ENCODE peak calls at places on chromosomes 11 and 22, in nine cellular contexts. R, Q, P, J, N, K, S, I and E are unnamed samples.

GRCh38 chr22:47395481-47395880 is 633.0 kb downstream of the TBC1D22A start:
- DNase-seq in R (no peak), Q (no peak), P (no peak), J (peak; percentile 37), N (no peak), K (peak; percentile 55), S (peak; percentile 82), I (no peak), E (peak; percentile 27)

GRCh38 chr11:16897460-16898061 is 116.7 kb downstream of the PLEKHA7 start:
- DNase-seq in R (no peak), Q (no peak), P (no peak), J (no peak), N (no peak), K (no peak), S (no peak), I (no peak), E (no peak)

GRCh38 chr11:96049426-96049825 is 125.5 kb upstream of the MTMR2 start:
- DNase-seq in R (peak; percentile 32), Q (no peak), P (no peak), J (peak; percentile 71), N (no peak), K (no peak), S (peak; percentile 32), I (no peak), E (no peak)

GRCh38 chr22:44186737-44187136 is 6.0 kb downstream of the PARVG start:
- DNase-seq in R (no peak), Q (no peak), P (no peak), J (no peak), N (no peak), K (peak; percentile 61), S (no peak), I (no peak), E (no peak)

GRCh38 chr11:88103337-88104206 is 71.7 kb downstream of the RAB38 start:
- DNase-seq in R (peak; percentile 73), Q (peak; percentile 58), P (peak; percentile 29), J (peak; percentile 73), N (no peak), K (no peak), S (peak; percentile 79), I (peak; percentile 42), E (peak; percentile 1)

GRCh38 chr11:62876712-62877111 is 4.0 kb upstream of the SLC3A2 start:
- DNase-seq in R (no peak), Q (no peak), P (no peak), J (no peak), N (no peak), K (no peak), S (no peak), I (no peak), E (no peak)

GRCh38 chr22:29654420-29654819 is 51.0 kb downstream of the NF2 start:
- DNase-seq in R (no peak), Q (no peak), P (no peak), J (no peak), N (no peak), K (no peak), S (no peak), I (no peak), E (no peak)

GRCh38 chr22:22770280-22770871 is 117.2 kb upstream of the IGLL5 start:
- DNase-seq in R (peak; percentile 36), Q (peak; percentile 76), P (no peak), J (peak; percentile 31), N (peak; percentile 49), K (no peak), S (peak; percentile 64), I (peak; percentile 77), E (no peak)

GRCh38 chr11:112166561-112166960 is 611 bp upstream of the TEX12 start:
- DNase-seq in R (peak; percentile 87), Q (no peak), P (no peak), J (peak; percentile 41), N (no peak), K (no peak), S (no peak), I (peak; percentile 62), E (no peak)

GRCh38 chr11:12164061-12165014 is 53.9 kb downstream of the MICAL2 start:
- DNase-seq in R (peak; percentile 67), Q (no peak), P (peak; percentile 56), J (peak; percentile 80), N (no peak), K (no peak), S (peak; percentile 96), I (no peak), E (peak; percentile 76)

GRCh38 chr11:46338988-46339666 is 8.1 kb upstream of the DGKZ start:
- DNase-seq in R (no peak), Q (no peak), P (no peak), J (no peak), N (no peak), K (no peak), S (peak; percentile 21), I (no peak), E (no peak)

GRCh38 chr11:60370252-60370810 is 8.0 kb upstream of the MS4A7 start:
- DNase-seq in R (peak; percentile 9), Q (no peak), P (no peak), J (no peak), N (no peak), K (no peak), S (peak; percentile 65), I (no peak), E (no peak)

GRCh38 chr11:128499613-128500213 is 87.6 kb downstream of the ETS1 start:
- DNase-seq in R (no peak), Q (no peak), P (no peak), J (no peak), N (no peak), K (no peak), S (no peak), I (no peak), E (no peak)

GRCh38 chr11:60514055-60514454 is 1.1 kb upstream of the MS4A13 start:
- DNase-seq in R (no peak), Q (no peak), P (no peak), J (no peak), N (no peak), K (no peak), S (no peak), I (no peak), E (no peak)

GRCh38 chr22:43777204-43777671 is 34.9 kb downstream of the EFCAB6 start:
- DNase-seq in R (peak; percentile 84), Q (no peak), P (peak; percentile 20), J (peak; percentile 76), N (no peak), K (no peak), S (peak; percentile 87), I (no peak), E (no peak)

GRCh38 chr11:84384637-84385227 is 1098.6 kb upstream of the CCDC90B start:
- DNase-seq in R (peak; percentile 61), Q (peak; percentile 50), P (peak; percentile 10), J (peak; percentile 71), N (peak; percentile 11), K (no peak), S (peak; percentile 73), I (peak; percentile 32), E (peak; percentile 31)

GRCh38 chr11:70500076-70500847 is 101.9 kb downstream of the CTTN start:
- DNase-seq in R (no peak), Q (no peak), P (no peak), J (no peak), N (no peak), K (peak; percentile 69), S (no peak), I (no peak), E (no peak)

GRCh38 chr11:70502677-70503076 is 104.3 kb downstream of the CTTN start:
- DNase-seq in R (no peak), Q (no peak), P (no peak), J (no peak), N (no peak), K (peak; percentile 41), S (no peak), I (no peak), E (no peak)

GRCh38 chr11:70503201-70503877 is 105.0 kb downstream of the CTTN start:
- DNase-seq in R (no peak), Q (no peak), P (no peak), J (no peak), N (no peak), K (peak; percentile 38), S (no peak), I (no peak), E (no peak)

GRCh38 chr11:70501026-70501901 is 102.9 kb downstream of the CTTN start:
- DNase-seq in R (no peak), Q (no peak), P (no peak), J (no peak), N (no peak), K (peak; percentile 84), S (no peak), I (no peak), E (no peak)

DNA sequence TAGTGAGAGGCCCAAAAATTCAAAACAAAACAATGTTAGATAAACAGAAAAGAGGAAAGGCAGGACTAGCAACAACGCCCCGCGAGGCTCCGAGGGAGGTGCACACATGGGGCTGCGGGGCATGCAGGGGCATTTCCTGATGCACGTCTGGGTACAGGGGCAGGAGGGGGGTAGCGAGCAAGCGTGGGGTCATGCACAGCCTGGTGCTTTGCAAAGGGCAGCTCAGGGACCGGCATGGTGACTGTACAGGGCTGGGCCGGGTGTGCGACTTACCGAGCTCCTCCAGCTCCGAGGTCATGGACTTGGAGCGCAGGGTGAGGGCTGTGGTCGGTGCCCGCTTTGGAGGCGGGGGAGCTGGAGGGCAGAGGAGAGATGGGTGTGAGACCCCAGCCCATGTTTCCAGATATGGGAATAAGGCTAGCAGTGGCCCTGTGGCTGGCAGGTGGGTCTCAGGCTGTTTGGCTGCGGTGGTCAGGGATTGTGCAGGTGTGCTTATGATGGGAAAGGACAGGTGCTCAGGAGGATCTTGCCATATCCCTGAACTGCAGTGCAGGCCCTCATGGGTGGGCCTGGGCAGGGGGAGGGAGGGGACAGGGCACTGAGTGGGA is 103.7 kb downstream of the CTTN start:
- DNase-seq in R (no peak), Q (no peak), P (no peak), J (no peak), N (no peak), K (peak; percentile 49), S (no peak), I (no peak), E (no peak)
- H3K4me3 ChIP-seq in R (no peak overlapping the region), Q (no peak overlapping the region), P (no peak overlapping the region), J (no peak overlapping the region), N (no peak overlapping the region), K (no peak overlapping the region), S (no peak overlapping the region), I (no peak overlapping the region), E (no peak overlapping the region)

GRCh38 chr11:134033276-134033675 is 35.6 kb upstream of the JAM3 start:
- DNase-seq in R (no peak), Q (no peak), P (no peak), J (no peak), N (no peak), K (peak; percentile 69), S (no peak), I (no peak), E (no peak)
- H3K4me3 ChIP-seq in R (no peak overlapping the region), Q (no peak overlapping the region), P (no peak overlapping the region), J (no peak overlapping the region), N (peak overlapping the region; percentile 55), K (no peak overlapping the region), S (no peak overlapping the region), I (no peak overlapping the region), E (no peak overlapping the region)

DNA sequence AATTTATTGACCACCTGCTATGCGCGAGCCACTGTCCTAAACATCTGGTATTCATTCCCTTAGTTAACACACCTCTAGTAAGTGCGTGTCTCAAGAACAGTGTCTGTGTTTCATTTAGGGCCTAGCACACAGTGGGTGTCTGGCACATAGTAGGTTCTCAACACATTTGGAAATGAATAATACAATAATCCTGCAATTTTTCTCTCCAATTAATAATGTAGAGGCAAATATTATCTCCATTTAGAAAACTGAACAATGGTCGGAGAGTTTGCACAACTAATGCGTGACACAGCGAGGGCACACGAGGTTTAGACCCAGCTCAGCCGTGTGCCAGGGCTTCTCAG is 4.0 kb upstream of the NCF4 start:
- DNase-seq in R (no peak), Q (no peak), P (no peak), J (no peak), N (no peak), K (no peak), S (no peak), I (no peak), E (no peak)
- H3K4me3 ChIP-seq in R (no peak overlapping the region), Q (no peak overlapping the region), P (no peak overlapping the region), J (no peak overlapping the region), N (no peak overlapping the region), K (no peak overlapping the region), S (no peak overlapping the region), I (no peak overlapping the region), E (no peak overlapping the region)

GRCh38 chr11:73323464-73323863 is 15.4 kb downstream of the ARHGEF17 start:
- DNase-seq in R (no peak), Q (peak; percentile 65), P (no peak), J (peak; percentile 76), N (no peak), K (peak; percentile 98), S (no peak), I (peak; percentile 59), E (no peak)
- H3K4me3 ChIP-seq in R (no peak overlapping the region), Q (no peak overlapping the region), P (no peak overlapping the region), J (no peak overlapping the region), N (no peak overlapping the region), K (no peak overlapping the region), S (no peak overlapping the region), I (no peak overlapping the region), E (no peak overlapping the region)